ENCODE peak calls at places on chromosome 5, in ten cellular contexts. M is EH; H is WTC11; J is CD4-positive, alpha-beta memory T cell; G is nephron progenitor cell; U is NCI-H1092 treated with DMSO at 0.1 percent for 48 hours; I is activated T-cell treated with anti-CD3 and anti-CD28 coated beads, Interleukin-2, amount 50 U/mL, for 72 hours; E is Calu3; Z is left cardiac atrium; X is stimulated activated CD4-positive, alpha-beta T cell treated with anti-CD3 and anti-CD28 coated beads, TNF-alpha, amount 100 ng/mL, for 24 hours. O is an unnamed sample.

GRCh38 chr5:155954739-155955445 is 372.1 kb upstream of the SGCD start:
- DNase-seq in U (no peak), J (no peak), E (no peak), H (no peak), I (no peak), X (no peak), M (peak), Z (no peak), G (no peak), O (no peak)

GRCh38 chr5:116785101-116785500 is 210.5 kb upstream of the SEMA6A start:
- DNase-seq in X (no peak), Z (no peak), M (no peak), U (no peak), G (no peak), E (no peak), I (no peak), J (no peak), H (no peak), O (no peak)

GRCh38 chr5:175603987-175604739 is 53.7 kb upstream of the HRH2 start:
- DNase-seq in E (no peak), X (no peak), I (no peak), H (no peak), U (no peak), M (no peak), J (no peak), Z (no peak), G (no peak), O (no peak)

GRCh38 chr5:137629646-137630045 is 106.2 kb downstream of the KLHL3 start:
- DNase-seq in E (peak), J (peak), Z (no peak), I (peak), M (peak), X (no peak), G (peak), H (peak), U (peak), O (peak)

GRCh38 chr5:16579142-16579541 is 37.7 kb downstream of the RETREG1 start:
- DNase-seq in X (no peak), M (no peak), U (peak), E (no peak), Z (peak), G (no peak), H (no peak), J (no peak), I (no peak), O (no peak)

GRCh38 chr5:165029471-165029870 is 1524.1 kb downstream of the MAT2B start:
- DNase-seq in J (no peak), H (peak), U (no peak), M (no peak), Z (no peak), I (no peak), X (no peak), G (peak), E (peak), O (no peak)

GRCh38 chr5:62206150-62206829 is 99.7 kb upstream of the KIF2A start:
- DNase-seq in J (no peak), I (no peak), U (peak), X (no peak), M (peak), G (peak), E (peak), H (peak), Z (no peak), O (no peak)

GRCh38 chr5:103166704-103167103 is 46.6 kb downstream of the PPIP5K2 start:
- DNase-seq in Z (no peak), X (no peak), U (no peak), G (no peak), I (no peak), M (no peak), E (no peak), H (no peak), J (no peak), O (no peak)

GRCh38 chr5:138844812-138845513 is 30.2 kb downstream of the LRRTM2 start:
- DNase-seq in G (no peak), U (no peak), H (no peak), I (no peak), E (no peak), X (no peak), M (peak), J (no peak), Z (no peak), O (no peak)

GRCh38 chr5:83927140-83927733 is 206.6 kb upstream of the HAPLN1 start:
- DNase-seq in U (peak), I (peak), J (no peak), G (peak), X (peak), E (peak), M (peak), H (peak), Z (peak), O (peak)

GRCh38 chr5:75020016-75020656 is 32.2 kb downstream of the GCNT4 start:
- DNase-seq in G (no peak), U (no peak), I (no peak), M (no peak), Z (no peak), E (peak), H (no peak), J (no peak), X (no peak), O (no peak)

O was measured in GM13977.